ENCODE peak calls at places on chromosomes 3 and 15, in nine cellular contexts. O, E, D, G, Y, V, K, F and A are unnamed samples.

GRCh38 chr3:9884555-9885165 is 4.6 kb upstream of the CIDEC start:
- DNase-seq in O (no peak), E (peak), D (no peak), G (peak), Y (peak), V (peak), K (peak), F (no peak), A (peak)

GRCh38 chr3:70085613-70086012 is 86.1 kb downstream of the SAMMSON start:
- DNase-seq in O (no peak), E (no peak), D (no peak), G (no peak), Y (no peak), V (no peak), K (no peak), F (no peak), A (no peak)

GRCh38 chr3:171744055-171744741 is 66.1 kb downstream of the PLD1 start:
- DNase-seq in O (no peak), E (no peak), D (no peak), G (no peak), Y (no peak), V (no peak), K (no peak), F (no peak), A (no peak)

GRCh38 chr15:68368731-68369435 is 63.1 kb downstream of the ITGA11 start:
- DNase-seq in O (no peak), E (no peak), D (no peak), G (no peak), Y (peak), V (no peak), K (no peak), F (no peak), A (no peak)

GRCh38 chr15:101242160-101242998 is 9.5 kb downstream of the CHSY1 start:
- DNase-seq in O (peak), E (no peak), D (no peak), G (no peak), Y (peak), V (no peak), K (peak), F (peak), A (no peak)

GRCh38 chr15:31306036-31306425 is 20.6 kb upstream of the KLF13 start:
- DNase-seq in O (no peak), E (no peak), D (no peak), G (no peak), Y (no peak), V (no peak), K (no peak), F (no peak), A (no peak)

GRCh38 chr3:33403756-33404155 is 36.4 kb downstream of the UBP1 start:
- DNase-seq in O (no peak), E (no peak), D (no peak), G (no peak), Y (no peak), V (no peak), K (peak), F (no peak), A (no peak)

GRCh38 chr3:123449092-123449985 is 449 bp upstream of the ADCY5 start:
- DNase-seq in O (no peak), E (peak), D (no peak), G (peak), Y (peak), V (peak), K (no peak), F (no peak), A (no peak)

GRCh38 chr3:191987951-191988350 is 527.0 kb downstream of the PYDC2 start:
- DNase-seq in O (no peak), E (no peak), D (no peak), G (no peak), Y (peak), V (no peak), K (no peak), F (no peak), A (no peak)

GRCh38 chr3:25043181-25043580 is 384.9 kb upstream of the RARB start:
- DNase-seq in O (no peak), E (no peak), D (no peak), G (no peak), Y (no peak), V (no peak), K (no peak), F (no peak), A (no peak)

GRCh38 chr3:138935505-138935863 is 11.5 kb downstream of the FOXL2 start:
- DNase-seq in O (no peak), E (no peak), D (no peak), G (no peak), Y (no peak), V (no peak), K (no peak), F (no peak), A (no peak)
- H3K4me3 ChIP-seq in O (peak), E (peak), D (no peak), G (peak), Y (no peak), V (no peak), K (peak), F (peak), A (no peak)

GRCh38 chr3:125061170-125061569 is 5.4 kb upstream of the HEG1 start:
- DNase-seq in O (no peak), E (no peak), D (no peak), G (no peak), Y (peak), V (peak), K (no peak), F (no peak), A (no peak)

GRCh38 chr3:125058959-125059358 is 3.2 kb upstream of the HEG1 start:
- DNase-seq in O (no peak), E (no peak), D (no peak), G (no peak), Y (no peak), V (no peak), K (no peak), F (no peak), A (no peak)

GRCh38 chr3:125058529-125058928 is 2.7 kb upstream of the HEG1 start:
- DNase-seq in O (no peak), E (no peak), D (no peak), G (no peak), Y (no peak), V (no peak), K (no peak), F (no peak), A (no peak)

GRCh38 chr3:125061646-125062045 is 5.8 kb upstream of the HEG1 start:
- DNase-seq in O (no peak), E (no peak), D (no peak), G (no peak), Y (no peak), V (no peak), K (no peak), F (no peak), A (no peak)

GRCh38 chr3:125059488-125060245 is 3.9 kb upstream of the HEG1 start:
- DNase-seq in O (no peak), E (no peak), D (no peak), G (no peak), Y (peak), V (no peak), K (no peak), F (no peak), A (no peak)
- TF ChIP-seq CTCF in O (no peak), E (no peak), D (peak), G (peak), Y (peak), V (no peak), K (peak), F (no peak), A (peak)

GRCh38 chr3:110254591-110254990 is 817.0 kb upstream of the NECTIN3 start:
- DNase-seq in O (no peak), E (no peak), D (no peak), G (no peak), Y (no peak), V (no peak), K (no peak), F (no peak), A (no peak)
- H3K4me3 ChIP-seq in O (no peak), E (no peak), D (no peak), G (no peak), Y (no peak), V (no peak), K (no peak), F (no peak), A (no peak)

GRCh38 chr3:96813820-96814580 is 394 bp upstream of the EPHA6 start:
- DNase-seq in O (no peak), E (peak), D (no peak), G (peak), Y (peak), V (peak), K (peak), F (no peak), A (no peak)
- TF ChIP-seq CTCF in O (no peak), E (no peak), D (peak), G (no peak), Y (no peak), V (no peak), K (peak), F (no peak), A (peak)

GRCh38 chr3:184321666-184322065 is 7.3 kb downstream of the EIF4G1 start:
- DNase-seq in O (no peak), E (no peak), D (no peak), G (no peak), Y (no peak), V (no peak), K (no peak), F (no peak), A (no peak)

GRCh38 chr3:184316792-184317191 is 2.4 kb downstream of the EIF4G1 start:
- DNase-seq in O (no peak), E (no peak), D (no peak), G (no peak), Y (peak), V (no peak), K (no peak), F (no peak), A (no peak)

GRCh38 chr3:184317201-184317600 is 2.8 kb downstream of the EIF4G1 start:
- DNase-seq in O (no peak), E (no peak), D (no peak), G (no peak), Y (no peak), V (no peak), K (no peak), F (no peak), A (no peak)

GRCh38 chr3:184322731-184323487 is 8.5 kb downstream of the EIF4G1 start:
- DNase-seq in O (no peak), E (no peak), D (no peak), G (no peak), Y (peak), V (peak), K (no peak), F (no peak), A (no peak)

DNA sequence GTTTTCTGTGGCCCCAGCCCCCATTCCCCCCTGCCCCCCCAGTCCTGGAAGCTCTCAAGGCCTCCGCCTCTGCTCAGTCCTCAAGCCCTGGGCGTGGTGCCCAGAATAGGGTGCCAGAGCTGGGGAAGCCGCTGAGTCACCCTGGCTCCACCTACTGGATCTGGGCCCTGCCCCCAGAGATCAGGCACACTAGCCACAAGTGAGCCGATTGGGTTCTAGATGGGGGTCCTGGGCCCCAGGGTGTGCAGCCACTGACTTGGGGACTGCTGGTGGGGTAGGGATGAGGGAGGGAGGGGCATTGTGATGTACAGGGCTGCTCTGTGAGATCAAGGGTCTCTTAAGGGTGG is 5.7 kb downstream of the EIF4G1 start:
- DNase-seq in O (no peak), E (peak), D (peak), G (peak), Y (peak), V (peak), K (peak), F (no peak), A (peak)
- H3K4me3 ChIP-seq in O (no peak), E (peak), D (peak), G (no peak), Y (peak), V (no peak), K (no peak), F (no peak), A (peak)

DNA sequence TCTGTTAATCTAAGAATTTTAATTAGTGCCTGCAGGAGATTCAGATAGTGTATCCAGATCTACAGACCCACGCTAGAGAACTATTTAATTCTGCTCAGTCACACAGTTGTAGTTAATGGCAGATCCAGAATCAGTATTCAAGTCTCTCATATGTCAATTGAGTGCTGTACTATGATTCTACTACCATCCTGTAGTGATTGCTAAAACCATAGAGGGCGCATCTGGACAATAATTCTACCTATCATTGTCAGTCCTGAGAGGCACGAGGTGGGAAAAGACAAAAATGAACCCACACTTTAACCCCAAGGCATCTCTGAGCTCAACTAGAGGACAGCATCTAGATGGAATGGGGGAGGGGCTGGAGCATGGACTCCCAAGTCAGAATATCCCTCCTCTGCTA is 22.7 kb downstream of the DHX36 start:
- DNase-seq in O (no peak), E (no peak), D (no peak), G (peak), Y (no peak), V (no peak), K (no peak), F (no peak), A (no peak)
- TF ChIP-seq CTCF in O (no peak), E (no peak), D (no peak), G (peak), Y (no peak), V (no peak), K (no peak), F (peak), A (no peak)

DNA sequence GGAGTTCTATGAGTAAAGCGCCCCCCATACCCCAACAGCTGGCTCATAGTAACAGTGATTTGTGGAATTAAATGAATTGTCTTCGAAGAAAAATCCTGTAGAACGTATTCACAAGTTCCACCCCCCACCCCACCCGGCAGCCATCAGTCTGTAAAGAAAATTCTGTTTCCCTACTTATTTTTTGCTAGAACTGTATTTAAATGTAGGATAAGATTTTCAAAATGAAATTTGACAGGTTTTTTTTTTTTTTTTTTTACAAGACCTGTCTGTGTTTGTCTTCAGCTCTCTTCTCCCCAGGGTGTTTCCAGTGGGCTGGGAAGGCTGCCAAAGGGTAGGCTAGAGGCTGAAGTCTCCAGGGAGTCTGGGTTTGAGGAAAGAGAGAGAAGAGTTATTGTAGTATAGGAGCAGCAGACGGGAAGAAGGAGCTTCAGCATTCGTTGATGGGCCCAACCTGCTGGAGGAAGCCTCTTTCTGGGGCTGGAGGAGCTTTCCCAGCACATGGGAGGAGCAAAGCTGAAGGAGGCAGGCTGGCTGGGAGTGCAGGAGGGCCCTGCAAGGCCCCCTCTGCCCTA is 130.6 kb upstream of the SEMA6D start:
- DNase-seq in O (no peak), E (no peak), D (no peak), G (peak), Y (peak), V (no peak), K (peak), F (no peak), A (no peak)
- H3K4me3 ChIP-seq in O (no peak), E (no peak), D (no peak), G (no peak), Y (no peak), V (no peak), K (no peak), F (no peak), A (no peak)

DNA sequence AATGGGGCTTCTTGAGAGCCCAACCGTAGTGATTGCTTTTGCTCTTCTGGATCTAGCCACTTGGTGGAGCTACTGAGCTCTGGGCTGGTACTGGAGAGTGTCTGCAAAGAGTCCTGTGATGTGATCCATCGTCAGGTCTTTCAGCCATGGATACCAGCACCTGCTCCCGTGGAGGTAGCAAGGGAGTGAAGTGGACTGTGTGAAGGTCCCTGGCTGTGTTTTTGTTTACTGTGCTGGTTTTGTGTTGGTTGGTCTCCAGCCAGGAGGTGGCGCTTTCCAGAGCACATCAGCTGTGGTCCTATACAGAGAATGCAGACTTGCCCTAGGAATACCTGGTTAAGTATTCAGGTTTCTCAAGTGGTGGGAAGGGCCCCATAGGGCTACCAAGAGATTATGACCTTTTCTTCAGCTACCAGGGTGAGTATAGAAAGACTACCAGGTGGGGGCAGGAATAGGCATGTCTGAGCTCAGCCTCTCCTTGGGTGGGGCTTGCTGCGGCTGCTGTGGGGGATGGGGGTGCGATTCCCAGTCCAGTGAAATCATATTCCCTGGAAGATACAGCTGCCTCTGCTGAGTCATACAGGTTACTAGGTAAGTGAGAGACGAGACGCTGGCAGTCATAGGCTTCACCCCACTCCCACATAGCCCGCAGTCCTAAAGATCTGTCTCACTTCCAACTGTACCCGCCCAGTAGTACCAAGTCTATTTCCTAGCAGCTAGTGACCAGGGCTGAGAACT is 733.7 kb downstream of the ZNF385D start:
- DNase-seq in O (no peak), E (no peak), D (no peak), G (no peak), Y (peak), V (no peak), K (no peak), F (no peak), A (no peak)
- TF ChIP-seq CTCF in O (no peak), E (no peak), D (no peak), G (no peak), Y (peak), V (no peak), K (peak), F (peak), A (peak)

GRCh38 chr15:70557506-70558258 is 205.7 kb downstream of the UACA start:
- DNase-seq in O (no peak), E (no peak), D (no peak), G (no peak), Y (no peak), V (no peak), K (no peak), F (no peak), A (no peak)
- H3K4me3 ChIP-seq in O (peak), E (no peak), D (no peak), G (no peak), Y (no peak), V (no peak), K (no peak), F (no peak), A (no peak)